ENCODE peak calls at places on chromosomes 6 and 20, in nine cellular contexts. V is left ventricle myocardium inferior, T is heart right ventricle, R is lower lobe of right lung, O is vagina, I is cardiac muscle cell, F is thoracic aorta, K is upper lobe of right lung, P is small intestine. J is an unnamed sample. For H3K36me3, the result is how much of the 10 kb centered on the place peaks cover.

GRCh38 chr6:7761047-7761446 is 35.1 kb downstream of the BMP6 start:
- DNase-seq in R (no peak), I (no peak), V (no peak), K (no peak), O (no peak), T (no peak), F (no peak), P (no peak), J (no peak)

GRCh38 chr6:125041740-125042459 is 79.7 kb downstream of the RNF217 start:
- DNase-seq in R (no peak), K (no peak), P (no peak), F (no peak), V (no peak), T (no peak), I (peak), O (no peak), J (no peak)

GRCh38 chr6:158409451-158409850 is 97.2 kb downstream of the TULP4 start:
- DNase-seq in R (no peak), T (no peak), K (no peak), I (no peak), P (peak), V (peak), F (no peak), O (no peak), J (peak)

GRCh38 chr6:1627884-1628550 is 18.3 kb downstream of the FOXC1 start:
- DNase-seq in R (no peak), V (no peak), P (no peak), I (no peak), T (no peak), O (no peak), K (no peak), F (no peak), J (no peak)

GRCh38 chr6:16985484-16986284 is 116.2 kb upstream of the STMND1 start:
- DNase-seq in K (no peak), I (no peak), T (no peak), R (no peak), P (peak), V (no peak), O (no peak), F (no peak), J (peak)

GRCh38 chr20:46557231-46557956 is 6.9 kb upstream of the OCSTAMP start:
- DNase-seq in V (no peak), F (no peak), O (no peak), I (no peak), K (no peak), T (no peak), P (no peak), R (no peak), J (no peak)

GRCh38 chr6:108168980-108169800 is 3.4 kb downstream of the NR2E1 start:
- DNase-seq in T (no peak), I (no peak), O (no peak), K (no peak), V (no peak), F (no peak), R (no peak), P (peak), J (no peak)

GRCh38 chr6:81263531-81264168 is 488.8 kb downstream of the TENT5A start:
- DNase-seq in R (no peak), V (no peak), F (no peak), I (no peak), P (no peak), T (no peak), O (no peak), K (no peak), J (no peak)

GRCh38 chr6:21870071-21870729 is 276.6 kb downstream of the SOX4 start:
- DNase-seq in F (no peak), V (no peak), P (no peak), T (no peak), I (no peak), R (no peak), O (no peak), K (no peak), J (no peak)

GRCh38 chr20:25057234-25058050 is 497 bp downstream of the ACSS1 start:
- DNase-seq in R (peak), O (no peak), T (peak), I (peak), K (peak), F (no peak), P (peak), V (peak), J (peak)

GRCh38 chr20:11917663-11918062 is at the start of gene BTBD3:
- DNase-seq in I (peak), O (no peak), K (no peak), R (peak), F (peak), V (peak), T (peak), P (peak), J (peak)

GRCh38 chr20:38673731-38674177 is 50.5 kb upstream of the SLC32A1 start:
- DNase-seq in P (no peak), R (no peak), F (no peak), O (no peak), K (no peak), I (peak), T (no peak), V (no peak), J (peak)

GRCh38 chr6:118668761-118669411 is 17.5 kb upstream of the CEP85L start:
- DNase-seq in O (no peak), P (no peak), T (no peak), F (no peak), I (no peak), V (no peak), R (no peak), K (no peak), J (peak)

GRCh38 chr6:83514877-83515466 is 2.6 kb downstream of the PRSS35 start:
- DNase-seq in I (peak), F (no peak), K (no peak), T (no peak), V (no peak), P (peak), R (no peak), O (no peak), J (peak)

GRCh38 chr6:34227656-34228421 is 8.8 kb upstream of the HMGA1 start:
- DNase-seq in K (no peak), I (no peak), T (no peak), O (no peak), V (no peak), P (no peak), R (no peak), F (no peak), J (no peak)

GRCh38 chr20:39874049-39874893 is 814.8 kb downstream of the MAFB start:
- DNase-seq in O (no peak), T (peak), R (peak), P (peak), I (peak), V (peak), F (peak), K (peak), J (peak)

GRCh38 chr6:42889815-42890214 is 10.4 kb downstream of the RPL7L1 start:
- DNase-seq in T (no peak), O (no peak), P (no peak), K (no peak), I (no peak), V (no peak), F (no peak), R (no peak), J (no peak)

GRCh38 chr6:41355952-41356351 is 20.5 kb downstream of the NCR2 start:
- DNase-seq in I (no peak), R (no peak), V (no peak), P (no peak), K (no peak), T (no peak), F (no peak), O (peak), J (no peak)

GRCh38 chr20:58659841-58660240 is 8.8 kb downstream of the STX16 start:
- DNase-seq in O (no peak), R (no peak), T (no peak), I (no peak), P (peak), V (no peak), K (no peak), F (no peak), J (no peak)

GRCh38 chr6:144265061-144265357 is 20.1 kb upstream of the UTRN start:
- DNase-seq in K (no peak), V (no peak), O (no peak), I (peak), P (no peak), T (no peak), F (no peak), R (no peak), J (peak)

GRCh38 chr6:35480176-35480575 is 12.0 kb downstream of the RPL10A start:
- DNase-seq in F (no peak), P (no peak), T (no peak), O (no peak), I (no peak), V (no peak), R (no peak), K (no peak), J (no peak)

GRCh38 chr6:166618866-166619761 is 7.9 kb downstream of the RPS6KA2 start:
- DNase-seq in K (no peak), F (no peak), O (no peak), I (no peak), R (no peak), P (no peak), V (no peak), T (no peak), J (no peak)

GRCh38 chr6:62492192-62492822 is 206.3 kb upstream of the KHDRBS2 start:
- DNase-seq in T (no peak), F (no peak), O (no peak), I (peak), R (no peak), K (no peak), V (no peak), P (no peak), J (no peak)

GRCh38 chr20:47872341-47872740 is 87.1 kb upstream of the SULF2 start:
- DNase-seq in R (no peak), F (no peak), O (no peak), I (no peak), P (no peak), K (no peak), T (no peak), V (no peak), J (no peak)

GRCh38 chr20:47879771-47880170 is 94.5 kb upstream of the SULF2 start:
- DNase-seq in I (no peak), P (no peak), R (no peak), V (no peak), F (no peak), T (no peak), K (no peak), O (no peak), J (no peak)

GRCh38 chr20:47878601-47879004 is 93.3 kb upstream of the SULF2 start:
- DNase-seq in I (no peak), T (no peak), R (no peak), K (no peak), O (no peak), F (no peak), V (no peak), P (no peak), J (no peak)

GRCh38 chr20:47876348-47877056 is 91.2 kb upstream of the SULF2 start:
- DNase-seq in I (no peak), O (no peak), P (no peak), F (no peak), K (no peak), V (no peak), R (no peak), T (no peak), J (no peak)

GRCh38 chr20:47875302-47876025 is 90.2 kb upstream of the SULF2 start:
- DNase-seq in F (no peak), R (no peak), I (no peak), V (no peak), P (no peak), O (no peak), T (no peak), K (no peak), J (peak)
- H3K36me3 ChIP-seq in F (under half), R (under half), I (under half), V (under half), P (under half), O (under half), T (under half), K (under half), J (under half)

GRCh38 chr6:11209941-11210340 is 22.5 kb downstream of the NEDD9 start:
- DNase-seq in O (no peak), R (no peak), V (no peak), T (no peak), K (no peak), P (no peak), F (no peak), I (no peak), J (no peak)
- H3K36me3 ChIP-seq in O (under half), R (half or more), V (under half), T (under half), K (half or more), P (under half), F (under half), I (under half), J (under half)

GRCh38 chr20:53287357-53288042 is 306.1 kb downstream of the ZNF217 start:
- DNase-seq in I (no peak), V (no peak), K (no peak), F (no peak), P (no peak), O (no peak), T (no peak), R (no peak), J (no peak)
- H3K36me3 ChIP-seq in I (under half), V (under half), K (under half), F (under half), P (under half), O (under half), T (under half), R (under half), J (under half)

GRCh38 chr6:138431276-138432062 is 27.4 kb downstream of the HEBP2 start:
- DNase-seq in P (no peak), I (no peak), K (no peak), F (no peak), V (no peak), T (no peak), R (peak), O (no peak), J (no peak)
- H3K36me3 ChIP-seq in P (under half), I (under half), K (under half), F (under half), V (under half), T (under half), R (under half), O (under half), J (under half)

GRCh38 chr20:35934050-35934449 is 20.3 kb downstream of the SCAND1 start:
- DNase-seq in T (no peak), F (no peak), K (no peak), I (no peak), V (no peak), O (no peak), P (no peak), R (no peak), J (no peak)
- H3K36me3 ChIP-seq in T (under half), F (under half), K (half or more), I (under half), V (half or more), O (under half), P (under half), R (half or more), J (under half)

GRCh38 chr6:3585320-3585935 is 128.6 kb upstream of the SLC22A23 start:
- DNase-seq in F (no peak), V (no peak), I (no peak), T (no peak), R (no peak), K (no peak), P (peak), O (peak), J (no peak)

GRCh38 chr6:3579652-3580051 is 122.8 kb upstream of the SLC22A23 start:
- DNase-seq in O (no peak), V (no peak), R (no peak), K (no peak), P (no peak), T (no peak), I (no peak), F (no peak), J (no peak)

GRCh38 chr6:3581469-3581868 is 124.6 kb upstream of the SLC22A23 start:
- DNase-seq in K (no peak), P (no peak), I (no peak), R (no peak), V (no peak), T (no peak), F (no peak), O (no peak), J (no peak)

GRCh38 chr6:3587660-3588059 is 130.8 kb upstream of the SLC22A23 start:
- DNase-seq in T (no peak), I (no peak), P (no peak), K (no peak), R (no peak), V (no peak), F (no peak), O (no peak), J (no peak)

DNA sequence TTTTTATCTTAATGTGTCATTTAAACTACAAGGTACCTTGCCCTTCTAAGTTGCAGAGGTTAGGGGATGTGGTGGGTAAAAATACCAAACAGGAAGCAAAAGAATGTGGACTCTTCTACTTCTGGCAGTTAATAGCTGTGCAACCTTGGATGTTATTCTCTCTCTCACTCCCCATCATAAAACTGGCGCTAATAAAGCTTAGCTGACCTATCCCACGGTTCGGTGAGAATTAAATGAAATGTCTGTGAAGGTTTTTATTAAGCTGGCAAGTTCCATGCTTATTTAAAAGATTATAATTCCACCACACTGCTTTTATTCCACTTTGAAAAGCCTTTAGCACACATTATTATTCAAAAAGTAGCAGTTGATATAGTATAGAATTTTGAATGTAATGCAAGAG is 127.8 kb upstream of the SLC22A23 start:
- DNase-seq in T (no peak), I (no peak), P (peak), R (no peak), K (no peak), O (no peak), F (no peak), V (no peak), J (no peak)
- H3K36me3 ChIP-seq in T (under half), I (under half), P (under half), R (under half), K (under half), O (under half), F (under half), V (under half), J (under half)

GRCh38 chr20:17633850-17634500 is 48.1 kb downstream of the RRBP1 start:
- DNase-seq in V (no peak), O (no peak), I (no peak), F (no peak), T (no peak), P (no peak), R (no peak), K (no peak), J (no peak)
- H3K36me3 ChIP-seq in V (half or more), O (half or more), I (under half), F (under half), T (under half), P (under half), R (half or more), K (half or more), J (under half)

GRCh38 chr20:5970381-5970780 is 19.9 kb downstream of the MCM8 start:
- DNase-seq in T (no peak), P (no peak), V (no peak), R (no peak), F (no peak), K (no peak), O (no peak), I (no peak), J (no peak)
- H3K36me3 ChIP-seq in T (under half), P (under half), V (under half), R (under half), F (under half), K (under half), O (under half), I (under half), J (half or more)